ENCODE peak calls at places on chromosomes 16 and 17, in ten cellular contexts. Y, F, P, R, O, E, B, D, L and A are unnamed samples. For H3K9me3, the result is how much of the 10 kb centered on the place peaks cover.

GRCh38 chr16:69438465-69438864 is 14.0 kb downstream of the CYB5B start:
- DNase-seq in Y (no peak), F (no peak), P (no peak), R (no peak), O (no peak), E (no peak), B (no peak), D (no peak), L (no peak), A (no peak)

GRCh38 chr17:1179635-1180433 is at the start of gene ABR:
- DNase-seq in Y (peak), F (peak), P (no peak), R (peak), O (peak), E (peak), B (no peak), D (no peak), L (no peak), A (peak)

GRCh38 chr17:73782231-73782630 is 138.0 kb upstream of the SDK2 start:
- DNase-seq in Y (no peak), F (no peak), P (no peak), R (no peak), O (no peak), E (no peak), B (no peak), D (no peak), L (no peak), A (no peak)

GRCh38 chr16:11229432-11229831 is 26.6 kb downstream of the SOCS1 start:
- DNase-seq in Y (no peak), F (no peak), P (no peak), R (no peak), O (no peak), E (no peak), B (no peak), D (no peak), L (no peak), A (no peak)

GRCh38 chr17:36928450-36929125 is 8.7 kb upstream of the LHX1 start:
- DNase-seq in Y (no peak), F (no peak), P (no peak), R (no peak), O (no peak), E (no peak), B (no peak), D (no peak), L (no peak), A (no peak)

GRCh38 chr16:27721548-27722265 is 171.8 kb downstream of the KATNIP start:
- DNase-seq in Y (peak), F (peak), P (peak), R (peak), O (peak), E (peak), B (no peak), D (no peak), L (peak), A (peak)

GRCh38 chr17:8029121-8029520 is 9.7 kb upstream of the ALOX15B start:
- DNase-seq in Y (no peak), F (no peak), P (no peak), R (no peak), O (no peak), E (peak), B (no peak), D (no peak), L (no peak), A (no peak)

GRCh38 chr17:20051624-20052023 is 42.5 kb downstream of the SPECC1 start:
- DNase-seq in Y (no peak), F (no peak), P (no peak), R (no peak), O (no peak), E (no peak), B (no peak), D (no peak), L (no peak), A (no peak)

GRCh38 chr17:17900615-17901520 is 64.1 kb upstream of the SREBF1 start:
- DNase-seq in Y (peak), F (peak), P (peak), R (peak), O (peak), E (peak), B (peak), D (no peak), L (peak), A (peak)

GRCh38 chr17:17682737-17683675 is 1.7 kb downstream of the RAI1 start:
- DNase-seq in Y (peak), F (peak), P (no peak), R (peak), O (peak), E (peak), B (no peak), D (no peak), L (peak), A (peak)

GRCh38 chr17:78227455-78227916 is 3.9 kb upstream of the TMEM235 start:
- DNase-seq in Y (no peak), F (no peak), P (no peak), R (no peak), O (no peak), E (peak), B (no peak), D (no peak), L (no peak), A (no peak)

GRCh38 chr16:3874242-3874641 is 6.3 kb downstream of the CREBBP start:
- DNase-seq in Y (no peak), F (no peak), P (no peak), R (no peak), O (no peak), E (no peak), B (no peak), D (no peak), L (no peak), A (no peak)

GRCh38 chr16:84813141-84813933 is 6.4 kb upstream of the CRISPLD2 start:
- DNase-seq in Y (no peak), F (no peak), P (no peak), R (no peak), O (no peak), E (peak), B (no peak), D (no peak), L (no peak), A (no peak)

GRCh38 chr16:57807252-57807967 is 5.1 kb upstream of the KIFC3 start:
- DNase-seq in Y (no peak), F (no peak), P (no peak), R (no peak), O (no peak), E (no peak), B (no peak), D (no peak), L (no peak), A (no peak)

GRCh38 chr17:64983708-64984107 is 64.4 kb upstream of the LRRC37A3 start:
- DNase-seq in Y (no peak), F (no peak), P (no peak), R (no peak), O (no peak), E (no peak), B (no peak), D (no peak), L (no peak), A (no peak)

GRCh38 chr16:785563-786535 is 2.3 kb downstream of the RPUSD1 start:
- DNase-seq in Y (peak), F (peak), P (peak), R (peak), O (peak), E (peak), B (no peak), D (no peak), L (peak), A (peak)

GRCh38 chr17:56185905-56186783 is 32.9 kb downstream of the ANKFN1 start:
- DNase-seq in Y (no peak), F (no peak), P (no peak), R (no peak), O (no peak), E (peak), B (no peak), D (no peak), L (no peak), A (no peak)

GRCh38 chr17:44083250-44083849 is 12.8 kb downstream of the G6PC3 start:
- DNase-seq in Y (no peak), F (no peak), P (no peak), R (peak), O (no peak), E (no peak), B (peak), D (no peak), L (no peak), A (no peak)

GRCh38 chr16:86761117-86761971 is 183.0 kb downstream of the FOXL1 start:
- DNase-seq in Y (no peak), F (peak), P (peak), R (peak), O (peak), E (peak), B (peak), D (no peak), L (no peak), A (peak)

GRCh38 chr16:62477796-62478195 is 441.6 kb upstream of the CDH8 start:
- DNase-seq in Y (no peak), F (no peak), P (no peak), R (no peak), O (no peak), E (no peak), B (no peak), D (no peak), L (no peak), A (no peak)

GRCh38 chr17:72661093-72661944 is 431.2 kb downstream of the SLC39A11 start:
- DNase-seq in Y (no peak), F (no peak), P (no peak), R (no peak), O (no peak), E (no peak), B (peak), D (no peak), L (no peak), A (peak)

GRCh38 chr16:4500283-4500682 is 24.1 kb downstream of the HMOX2 start:
- DNase-seq in Y (no peak), F (no peak), P (no peak), R (peak), O (peak), E (peak), B (peak), D (no peak), L (peak), A (no peak)

GRCh38 chr16:1531638-1531910 is 1.9 kb upstream of the TMEM204 start:
- DNase-seq in Y (no peak), F (no peak), P (no peak), R (no peak), O (no peak), E (no peak), B (no peak), D (no peak), L (no peak), A (no peak)

GRCh38 chr17:7007143-7007542 is 5.3 kb upstream of the RNASEK start:
- DNase-seq in Y (no peak), F (no peak), P (no peak), R (no peak), O (no peak), E (no peak), B (no peak), D (no peak), L (no peak), A (no peak)

GRCh38 chr16:27485126-27485525 is 64.6 kb downstream of the GTF3C1 start:
- DNase-seq in Y (no peak), F (no peak), P (no peak), R (no peak), O (no peak), E (no peak), B (no peak), D (no peak), L (no peak), A (no peak)

GRCh38 chr17:46770439-46770817 is 48.1 kb downstream of the WNT3 start:
- DNase-seq in Y (no peak), F (peak), P (no peak), R (no peak), O (no peak), E (no peak), B (no peak), D (no peak), L (no peak), A (no peak)

GRCh38 chr16:47134550-47134949 is 9.2 kb downstream of the NETO2 start:
- DNase-seq in Y (no peak), F (no peak), P (no peak), R (no peak), O (no peak), E (no peak), B (no peak), D (no peak), L (no peak), A (no peak)

GRCh38 chr16:88630433-88630832 is 7.9 kb upstream of the IL17C start:
- DNase-seq in Y (no peak), F (no peak), P (no peak), R (no peak), O (no peak), E (no peak), B (no peak), D (no peak), L (no peak), A (no peak)

GRCh38 chr16:87897563-87898505 is 28.5 kb upstream of the SLC7A5 start:
- DNase-seq in Y (no peak), F (no peak), P (no peak), R (no peak), O (no peak), E (no peak), B (no peak), D (no peak), L (no peak), A (no peak)

GRCh38 chr17:8954339-8954738 is 11.2 kb downstream of the PIK3R5 start:
- DNase-seq in Y (peak), F (peak), P (peak), R (peak), O (peak), E (no peak), B (no peak), D (peak), L (peak), A (peak)

GRCh38 chr16:70709457-70709856 is 23.6 kb upstream of the MTSS2 start:
- DNase-seq in Y (no peak), F (no peak), P (no peak), R (no peak), O (no peak), E (no peak), B (no peak), D (no peak), L (no peak), A (no peak)

GRCh38 chr16:12063435-12063834 is 86.9 kb downstream of the SNX29 start:
- DNase-seq in Y (no peak), F (no peak), P (no peak), R (no peak), O (no peak), E (no peak), B (no peak), D (no peak), L (no peak), A (no peak)

GRCh38 chr16:57192720-57193486 is 6.8 kb downstream of the RSPRY1 start:
- DNase-seq in Y (no peak), F (no peak), P (no peak), R (no peak), O (no peak), E (peak), B (no peak), D (no peak), L (no peak), A (no peak)

DNA sequence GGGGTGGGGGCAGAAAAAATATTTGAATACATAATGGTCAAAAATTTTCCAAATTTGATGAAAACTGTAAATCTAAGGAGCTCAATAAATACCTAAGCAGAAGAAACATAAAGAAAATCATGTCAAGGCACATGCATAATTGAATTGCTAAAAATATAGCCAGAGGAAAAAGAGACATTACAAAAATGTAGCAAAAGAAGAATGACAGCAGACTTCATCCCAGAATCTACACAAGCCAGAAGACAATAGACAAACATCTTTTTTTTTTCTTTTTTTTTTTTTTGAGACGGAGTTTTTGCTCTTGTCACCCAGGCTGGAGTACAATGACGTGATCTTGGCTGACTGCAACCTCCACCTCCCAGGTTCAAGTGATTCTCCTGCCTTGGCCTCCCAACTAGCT is 62.0 kb upstream of the ATP2A3 start:
- DNase-seq in Y (no peak), F (no peak), P (no peak), R (no peak), O (no peak), E (no peak), B (no peak), D (no peak), L (no peak), A (no peak)
- H3K9me3 ChIP-seq in Y (under half), F (under half), P (under half), R (under half), O (half or more), E (under half), B (under half), D (under half), L (under half), A (under half)

GRCh38 chr17:67164298-67164697 is 80.7 kb downstream of the HELZ start:
- DNase-seq in Y (no peak), F (no peak), P (no peak), R (no peak), O (no peak), E (no peak), B (no peak), D (no peak), L (no peak), A (no peak)
- TF ChIP-seq CTCF in Y (no peak), F (no peak), P (no peak), R (no peak), O (no peak), E (no peak), B (no peak), D (no peak), L (no peak), A (no peak)

GRCh38 chr17:29154516-29155234 is 25.5 kb downstream of the MYO18A start:
- DNase-seq in Y (no peak), F (peak), P (no peak), R (peak), O (peak), E (no peak), B (no peak), D (no peak), L (no peak), A (no peak)

GRCh38 chr17:29156781-29157180 is 23.4 kb downstream of the MYO18A start:
- DNase-seq in Y (no peak), F (no peak), P (no peak), R (no peak), O (no peak), E (no peak), B (no peak), D (no peak), L (no peak), A (no peak)

GRCh38 chr17:29157310-29157709 is 22.9 kb downstream of the MYO18A start:
- DNase-seq in Y (no peak), F (no peak), P (no peak), R (no peak), O (no peak), E (no peak), B (no peak), D (no peak), L (no peak), A (no peak)

GRCh38 chr17:29155966-29156338 is 24.2 kb downstream of the MYO18A start:
- DNase-seq in Y (no peak), F (no peak), P (no peak), R (no peak), O (no peak), E (peak), B (no peak), D (no peak), L (no peak), A (no peak)

GRCh38 chr17:29155235-29155965 is 24.8 kb downstream of the MYO18A start:
- DNase-seq in Y (peak), F (peak), P (no peak), R (peak), O (peak), E (peak), B (peak), D (no peak), L (no peak), A (no peak)
- TF ChIP-seq POLR2A in Y (no peak), F (no peak), P (no peak), R (no peak), O (no peak), E (no peak), B (no peak), D (no peak), L (no peak), A (no peak)

DNA sequence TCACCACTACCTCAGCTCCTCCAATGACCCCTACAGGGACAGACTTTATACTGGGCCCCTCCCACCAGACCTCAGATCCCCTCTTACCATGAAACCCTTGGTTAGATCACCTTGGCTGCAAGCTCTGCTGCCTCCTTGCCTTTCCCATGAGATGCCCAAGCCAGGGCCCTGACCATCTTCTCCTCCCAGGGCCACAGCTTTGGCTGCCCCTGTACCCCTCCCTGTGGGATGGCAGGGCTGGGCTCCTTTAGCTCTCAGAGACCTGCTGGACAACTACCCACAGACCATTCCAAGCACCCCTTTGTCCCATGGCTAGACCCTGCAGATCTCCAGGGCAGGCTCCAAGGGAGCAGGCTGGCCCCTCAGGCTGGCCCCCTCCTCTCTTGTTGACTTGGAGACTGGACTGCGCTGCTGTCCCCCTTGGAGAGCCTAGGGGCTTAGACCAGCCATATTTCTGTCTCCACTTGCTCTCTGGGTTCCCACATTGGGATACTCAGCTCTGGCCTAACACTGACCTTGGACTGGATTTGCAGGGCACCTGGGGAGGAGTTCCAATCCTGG is 1692.7 kb downstream of the TP53TG3F start:
- DNase-seq in Y (no peak), F (no peak), P (no peak), R (no peak), O (no peak), E (no peak), B (no peak), D (no peak), L (no peak), A (no peak)
- H3K9me3 ChIP-seq in Y (under half), F (under half), P (under half), R (under half), O (half or more), E (under half), B (under half), D (under half), L (under half), A (under half)

DNA sequence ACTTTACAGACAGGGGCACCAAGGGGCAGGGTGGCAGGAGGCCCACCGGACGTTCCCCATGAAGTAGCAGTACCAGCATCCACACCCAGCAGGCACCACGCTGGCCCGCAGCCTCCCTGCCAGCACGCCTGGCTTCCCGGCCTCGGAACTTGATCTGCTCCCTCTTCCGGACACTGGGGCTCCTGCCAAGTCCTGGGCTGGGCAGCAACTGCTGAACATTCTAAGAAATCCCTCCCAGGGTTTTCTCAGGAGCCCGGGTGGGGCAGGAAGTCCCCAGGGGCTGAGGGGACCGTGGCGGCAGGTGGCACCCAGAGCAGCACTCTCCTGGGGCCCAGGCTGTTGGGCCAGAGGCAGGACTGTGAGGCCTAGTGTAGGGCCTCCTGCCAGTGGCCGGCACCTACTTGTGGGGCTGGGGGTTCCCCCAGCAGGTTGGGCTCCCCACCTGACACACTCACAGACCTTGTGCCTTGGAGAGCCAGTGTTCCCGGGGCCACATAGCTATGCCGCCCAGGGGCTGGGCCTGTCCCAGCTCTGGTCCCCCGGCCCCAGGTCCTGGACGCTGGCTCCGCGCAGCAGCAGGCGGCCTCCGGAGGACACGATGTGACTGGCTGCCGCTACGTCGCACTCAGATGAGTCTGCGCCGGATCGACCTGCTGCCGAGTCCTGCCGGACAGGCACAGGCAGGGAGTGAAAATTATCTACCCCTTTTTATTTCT is 86.2 kb upstream of the CBX4 start:
- DNase-seq in Y (no peak), F (peak), P (no peak), R (peak), O (peak), E (peak), B (no peak), D (no peak), L (peak), A (peak)
- TF ChIP-seq CTCF in Y (no peak), F (no peak), P (no peak), R (no peak), O (no peak), E (peak), B (no peak), D (no peak), L (no peak), A (no peak)

GRCh38 chr17:50562266-50563094 is 2.0 kb downstream of the CACNA1G start:
- DNase-seq in Y (no peak), F (no peak), P (no peak), R (no peak), O (no peak), E (no peak), B (no peak), D (no peak), L (no peak), A (no peak)
- TF ChIP-seq POLR2A in Y (no peak), F (no peak), P (no peak), R (no peak), O (no peak), E (no peak), B (no peak), D (no peak), L (no peak), A (no peak)

GRCh38 chr17:5138616-5139453 is 23.0 kb downstream of the USP6 start:
- DNase-seq in Y (no peak), F (no peak), P (no peak), R (no peak), O (no peak), E (no peak), B (no peak), D (no peak), L (no peak), A (no peak)
- H3K9me3 ChIP-seq in Y (under half), F (under half), P (under half), R (under half), O (under half), E (under half), B (under half), D (under half), L (under half), A (under half)